ENCODE peak calls at places on chromosomes 7 and 10, in four cellular contexts. H, G, D and A are unnamed samples.

GRCh38 chr7:130932667-130933432 is 198.8 kb upstream of the KLF14 start:
- DNase-seq in H (no peak), G (no peak), D (no peak), A (no peak)

GRCh38 chr7:14734839-14735321 is 167.7 kb downstream of the DGKB start:
- DNase-seq in H (peak; percentile 43), G (peak; percentile 83), D (peak; percentile 43), A (no peak)

GRCh38 chr10:35204650-35205319 is 78.1 kb downstream of the CREM start:
- DNase-seq in H (no peak), G (no peak), D (no peak), A (no peak)

GRCh38 chr10:122551450-122551849 is 9.1 kb upstream of the DMBT1 start:
- DNase-seq in H (no peak), G (no peak), D (no peak), A (no peak)

GRCh38 chr7:65983965-65984654 is 2.1 kb upstream of the GUSB start:
- DNase-seq in H (peak; percentile 19), G (no peak), D (no peak), A (no peak)

GRCh38 chr10:24156686-24157085 is 52.3 kb upstream of the KIAA1217 start:
- DNase-seq in H (no peak), G (no peak), D (no peak), A (no peak)

GRCh38 chr7:40826419-40827216 is 691.8 kb downstream of the SUGCT start:
- DNase-seq in H (no peak), G (peak; percentile 42), D (no peak), A (no peak)

GRCh38 chr10:106566871-106567270 is 597.6 kb downstream of the SORCS1 start:
- DNase-seq in H (no peak), G (no peak), D (peak; percentile 10), A (no peak)

GRCh38 chr10:24128066-24128751 is 80.7 kb upstream of the KIAA1217 start:
- DNase-seq in H (peak; percentile 18), G (peak; percentile 83), D (no peak), A (no peak)

GRCh38 chr10:106573106-106573505 is 591.4 kb downstream of the SORCS1 start:
- DNase-seq in H (no peak), G (no peak), D (no peak), A (no peak)

GRCh38 chr7:516606-517456 is 2.8 kb downstream of the PDGFA start:
- DNase-seq in H (peak; percentile 87), G (peak; percentile 74), D (no peak), A (no peak)

GRCh38 chr7:991017-991728 is 8.2 kb downstream of the CYP2W1 start:
- DNase-seq in H (no peak), G (no peak), D (no peak), A (no peak)

GRCh38 chr10:100364147-100364546 is 17.1 kb downstream of the SCD start:
- DNase-seq in H (no peak), G (no peak), D (no peak), A (no peak)

GRCh38 chr7:16753932-16754571 is 497 bp downstream of the TSPAN13 start:
- DNase-seq in H (peak; percentile 66), G (peak; percentile 89), D (peak; percentile 81), A (peak; percentile 9)

GRCh38 chr7:15832996-15833395 is 146.5 kb upstream of the MEOX2 start:
- DNase-seq in H (peak; percentile 7), G (no peak), D (no peak), A (no peak)

GRCh38 chr10:92757066-92757716 is 67.4 kb downstream of the HHEX start:
- DNase-seq in H (peak; percentile 42), G (peak; percentile 59), D (no peak), A (peak; percentile 79)

GRCh38 chr10:127424594-127425264 is 124.4 kb upstream of the NPS start:
- DNase-seq in H (no peak), G (no peak), D (peak; percentile 80), A (no peak)

GRCh38 chr10:73768881-73769280 is 13.0 kb upstream of the CHCHD1 start:
- DNase-seq in H (no peak), G (no peak), D (no peak), A (no peak)

GRCh38 chr10:35824704-35825103 is 182.6 kb upstream of the FZD8 start:
- DNase-seq in H (no peak), G (no peak), D (no peak), A (no peak)

GRCh38 chr7:139774376-139774775 is 3.4 kb downstream of the HIPK2 start:
- DNase-seq in H (no peak), G (no peak), D (no peak), A (no peak)

GRCh38 chr10:5963591-5963990 is 13.8 kb downstream of the IL15RA start:
- DNase-seq in H (no peak), G (no peak), D (no peak), A (no peak)

GRCh38 chr7:105672820-105673219 is 91.5 kb upstream of the EFCAB10 start:
- DNase-seq in H (no peak), G (no peak), D (no peak), A (no peak)

GRCh38 chr10:28254290-28254985 is 48.4 kb downstream of the MPP7 start:
- DNase-seq in H (peak; percentile 20), G (no peak), D (no peak), A (no peak)

GRCh38 chr10:7473474-7473873 is 62.6 kb upstream of the SFMBT2 start:
- DNase-seq in H (no peak), G (no peak), D (no peak), A (no peak)

GRCh38 chr10:74969530-74969929 is 141.9 kb upstream of the SAMD8 start:
- DNase-seq in H (no peak), G (no peak), D (no peak), A (no peak)

GRCh38 chr7:122199171-122199570 is 55.1 kb upstream of the AASS start:
- DNase-seq in H (no peak), G (no peak), D (no peak), A (no peak)

GRCh38 chr7:122200888-122201287 is 56.8 kb upstream of the AASS start:
- DNase-seq in H (no peak), G (no peak), D (no peak), A (peak; percentile 74)

GRCh38 chr7:122203814-122204213 is 59.8 kb upstream of the AASS start:
- DNase-seq in H (no peak), G (no peak), D (no peak), A (no peak)

GRCh38 chr7:122198581-122198980 is 54.5 kb upstream of the AASS start:
- DNase-seq in H (no peak), G (no peak), D (no peak), A (no peak)
- TF ChIP-seq EZH2phosphoT487 in H (no peak), G (no peak), D (no peak), A (no peak)

DNA sequence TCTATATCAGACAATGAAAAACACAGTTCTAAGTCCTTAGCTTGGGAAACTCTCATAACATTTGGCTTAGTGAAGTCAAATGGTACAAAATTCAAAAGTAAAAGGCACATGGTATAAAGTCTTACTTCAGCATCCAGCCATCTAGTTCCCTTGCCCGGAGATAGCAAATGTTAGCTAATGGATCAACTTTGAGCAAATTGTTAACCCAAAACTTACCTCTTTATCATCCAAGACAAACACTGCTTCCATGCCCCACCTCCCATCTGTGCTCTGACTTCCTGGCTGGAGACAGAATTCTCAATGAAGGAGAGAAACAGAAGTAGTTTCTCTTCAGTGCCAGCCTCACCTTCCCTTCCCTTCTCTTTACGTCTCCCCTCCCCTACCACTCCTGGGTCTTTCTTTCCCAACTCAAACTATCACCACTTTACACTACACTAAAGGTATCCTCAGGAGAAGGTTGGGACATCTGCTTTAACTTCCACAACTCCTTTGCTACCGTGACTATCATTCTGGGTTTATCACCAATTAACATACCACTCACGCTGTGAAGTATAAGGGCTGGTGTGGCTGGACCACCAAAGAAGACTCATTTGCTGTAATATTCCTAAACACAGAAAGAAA is 21.2 kb upstream of the ZNRF2 start:
- DNase-seq in H (no peak), G (no peak), D (no peak), A (no peak)
- H2AFZ ChIP-seq in H (peak overlapping the region; percentile 44), G (peak overlapping the region; percentile 78), D (no peak overlapping the region), A (no peak overlapping the region)

DNA sequence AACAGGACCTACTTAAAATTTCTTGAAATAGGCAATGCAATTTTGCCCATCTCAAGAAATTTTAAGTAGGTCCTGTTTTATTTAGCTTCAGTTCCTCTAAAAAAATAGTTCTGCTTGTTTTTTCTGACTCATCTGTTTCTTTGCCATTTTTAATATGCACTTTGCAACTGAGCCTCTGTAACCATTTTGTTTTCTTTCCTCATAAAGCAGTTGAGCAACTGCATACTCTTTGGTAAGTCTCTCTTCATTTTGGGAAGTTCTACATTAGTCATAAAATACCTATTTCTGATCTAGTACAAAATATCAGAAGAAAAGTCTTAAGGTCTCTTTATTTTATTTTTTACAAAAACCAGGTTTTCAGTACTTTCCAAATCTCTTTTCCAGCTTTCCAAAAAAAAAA is 18.0 kb downstream of the TAS2R40 start:
- DNase-seq in H (no peak), G (no peak), D (no peak), A (no peak)
- H3K4me2 ChIP-seq in H (peak overlapping the region; percentile 56), G (no peak overlapping the region), D (peak overlapping the region; percentile 53), A (no peak overlapping the region)

GRCh38 chr7:53743697-53744096 is 708.3 kb downstream of the POM121L12 start:
- DNase-seq in H (no peak), G (no peak), D (no peak), A (no peak)
- TF ChIP-seq EZH2phosphoT487 in H (no peak), G (no peak), D (no peak), A (no peak)

GRCh38 chr7:133201470-133201869 is 51.4 kb upstream of the EXOC4 start:
- DNase-seq in H (no peak), G (no peak), D (no peak), A (no peak)

GRCh38 chr7:133197972-133198544 is 54.8 kb upstream of the EXOC4 start:
- DNase-seq in H (no peak), G (no peak), D (no peak), A (no peak)

GRCh38 chr7:133199831-133200230 is 53.0 kb upstream of the EXOC4 start:
- DNase-seq in H (no peak), G (no peak), D (no peak), A (no peak)

GRCh38 chr7:133191787-133192186 is 61.1 kb upstream of the EXOC4 start:
- DNase-seq in H (no peak), G (no peak), D (peak; percentile 36), A (no peak)

GRCh38 chr7:133196872-133197612 is 55.8 kb upstream of the EXOC4 start:
- DNase-seq in H (no peak), G (peak; percentile 12), D (no peak), A (no peak)
- H2AFZ ChIP-seq in H (no peak overlapping the region), G (peak overlapping the region; percentile 87), D (no peak overlapping the region), A (no peak overlapping the region)

GRCh38 chr7:97016392-97017196 is 8.0 kb downstream of the DLX5 start:
- DNase-seq in H (peak; percentile 61), G (peak; percentile 85), D (peak; percentile 89), A (no peak)

GRCh38 chr7:97015787-97016391 is 8.7 kb downstream of the DLX5 start:
- DNase-seq in H (no peak), G (no peak), D (no peak), A (no peak)

GRCh38 chr7:97018775-97019535 is 5.7 kb downstream of the DLX5 start:
- DNase-seq in H (no peak), G (peak; percentile 57), D (no peak), A (no peak)

GRCh38 chr7:97018126-97018601 is 6.5 kb downstream of the DLX5 start:
- DNase-seq in H (no peak), G (peak; percentile 58), D (no peak), A (no peak)

GRCh38 chr7:97017197-97018125 is 7.2 kb downstream of the DLX5 start:
- DNase-seq in H (no peak), G (peak; percentile 50), D (no peak), A (no peak)
- H3K4me2 ChIP-seq in H (peak overlapping the region; percentile 72), G (peak overlapping the region; percentile 84), D (no peak overlapping the region), A (no peak overlapping the region)